ENCODE peak calls at places on chromosomes 12 and 14, in eight cellular contexts. One of them, this sample, is unnamed.

GRCh38 chr14:63759454-63759853 is 31.6 kb upstream of the SGPP1 start:
- DNase-seq in endothelial cell: no peak
- DNase-seq in nephron progenitor cell: no peak
- DNase-seq in left lung: no peak
- DNase-seq in HL-60: no peak
- DNase-seq in natural killer cell: no peak
- DNase-seq in uterus: no peak
- DNase-seq in CD4-positive, alpha-beta T cell: peak
- DNase-seq in this sample: no peak

GRCh38 chr14:21267886-21268611 is 1.2 kb downstream of the HNRNPC start:
- DNase-seq in endothelial cell: no peak
- DNase-seq in nephron progenitor cell: no peak
- DNase-seq in left lung: no peak
- DNase-seq in HL-60: no peak
- DNase-seq in natural killer cell: no peak
- DNase-seq in uterus: no peak
- DNase-seq in CD4-positive, alpha-beta T cell: no peak
- DNase-seq in this sample: no peak

GRCh38 chr12:48659863-48660262 is 22.2 kb downstream of the KANSL2 start:
- DNase-seq in endothelial cell: no peak
- DNase-seq in nephron progenitor cell: no peak
- DNase-seq in left lung: no peak
- DNase-seq in HL-60: no peak
- DNase-seq in natural killer cell: no peak
- DNase-seq in uterus: no peak
- DNase-seq in CD4-positive, alpha-beta T cell: no peak
- DNase-seq in this sample: no peak

GRCh38 chr14:56630707-56631106 is 51.1 kb downstream of the TMEM260 start:
- DNase-seq in endothelial cell: no peak
- DNase-seq in nephron progenitor cell: no peak
- DNase-seq in left lung: no peak
- DNase-seq in HL-60: no peak
- DNase-seq in natural killer cell: no peak
- DNase-seq in uterus: no peak
- DNase-seq in CD4-positive, alpha-beta T cell: no peak
- DNase-seq in this sample: no peak

GRCh38 chr14:58315606-58316005 is 17.3 kb downstream of the ARID4A start:
- DNase-seq in endothelial cell: no peak
- DNase-seq in nephron progenitor cell: no peak
- DNase-seq in left lung: no peak
- DNase-seq in HL-60: no peak
- DNase-seq in natural killer cell: no peak
- DNase-seq in uterus: no peak
- DNase-seq in CD4-positive, alpha-beta T cell: no peak
- DNase-seq in this sample: no peak

GRCh38 chr14:74038015-74038859 is 19.1 kb downstream of the BBOF1 start:
- DNase-seq in endothelial cell: peak
- DNase-seq in nephron progenitor cell: no peak
- DNase-seq in left lung: no peak
- DNase-seq in HL-60: peak
- DNase-seq in natural killer cell: no peak
- DNase-seq in uterus: no peak
- DNase-seq in CD4-positive, alpha-beta T cell: no peak
- DNase-seq in this sample: no peak

GRCh38 chr12:104720346-104721064 is 237.6 kb downstream of the SLC41A2 start:
- DNase-seq in endothelial cell: no peak
- DNase-seq in nephron progenitor cell: no peak
- DNase-seq in left lung: no peak
- DNase-seq in HL-60: peak
- DNase-seq in natural killer cell: peak
- DNase-seq in uterus: no peak
- DNase-seq in CD4-positive, alpha-beta T cell: peak
- DNase-seq in this sample: no peak

GRCh38 chr12:103498990-103499389 is 3.2 kb upstream of the C12orf42 start:
- DNase-seq in endothelial cell: no peak
- DNase-seq in nephron progenitor cell: no peak
- DNase-seq in left lung: no peak
- DNase-seq in HL-60: no peak
- DNase-seq in natural killer cell: no peak
- DNase-seq in uterus: no peak
- DNase-seq in CD4-positive, alpha-beta T cell: no peak
- DNase-seq in this sample: no peak

GRCh38 chr14:104657563-104658324 is 31.7 kb upstream of the INF2 start:
- DNase-seq in endothelial cell: no peak
- DNase-seq in nephron progenitor cell: no peak
- DNase-seq in left lung: no peak
- DNase-seq in HL-60: peak
- DNase-seq in natural killer cell: no peak
- DNase-seq in uterus: no peak
- DNase-seq in CD4-positive, alpha-beta T cell: no peak
- DNase-seq in this sample: no peak

GRCh38 chr14:55274144-55274543 is 2.9 kb downstream of the FBXO34 start:
- DNase-seq in endothelial cell: no peak
- DNase-seq in nephron progenitor cell: no peak
- DNase-seq in left lung: no peak
- DNase-seq in HL-60: no peak
- DNase-seq in natural killer cell: no peak
- DNase-seq in uterus: no peak
- DNase-seq in CD4-positive, alpha-beta T cell: no peak
- DNase-seq in this sample: no peak

GRCh38 chr14:100592972-100593371 is 5.8 kb upstream of the BEGAIN start:
- DNase-seq in endothelial cell: no peak
- DNase-seq in nephron progenitor cell: no peak
- DNase-seq in left lung: peak
- DNase-seq in HL-60: no peak
- DNase-seq in natural killer cell: no peak
- DNase-seq in uterus: no peak
- DNase-seq in CD4-positive, alpha-beta T cell: no peak
- DNase-seq in this sample: no peak

GRCh38 chr14:74574706-74575105 is 37.3 kb downstream of the LTBP2 start:
- DNase-seq in endothelial cell: no peak
- DNase-seq in nephron progenitor cell: no peak
- DNase-seq in left lung: no peak
- DNase-seq in HL-60: peak
- DNase-seq in natural killer cell: no peak
- DNase-seq in uterus: no peak
- DNase-seq in CD4-positive, alpha-beta T cell: no peak
- DNase-seq in this sample: no peak

GRCh38 chr14:89615421-89615820 is 198.4 kb upstream of the FOXN3 start:
- DNase-seq in endothelial cell: no peak
- DNase-seq in nephron progenitor cell: no peak
- DNase-seq in left lung: no peak
- DNase-seq in HL-60: no peak
- DNase-seq in natural killer cell: no peak
- DNase-seq in uterus: no peak
- DNase-seq in CD4-positive, alpha-beta T cell: no peak
- DNase-seq in this sample: no peak

GRCh38 chr12:96233941-96234461 is 39.8 kb downstream of the ELK3 start:
- DNase-seq in endothelial cell: no peak
- DNase-seq in nephron progenitor cell: no peak
- DNase-seq in left lung: peak
- DNase-seq in HL-60: no peak
- DNase-seq in natural killer cell: no peak
- DNase-seq in uterus: peak
- DNase-seq in CD4-positive, alpha-beta T cell: no peak
- DNase-seq in this sample: no peak

GRCh38 chr12:121209221-121209620 is 708 bp upstream of the P2RX4 start:
- DNase-seq in endothelial cell: no peak
- DNase-seq in nephron progenitor cell: no peak
- DNase-seq in left lung: no peak
- DNase-seq in HL-60: no peak
- DNase-seq in natural killer cell: no peak
- DNase-seq in uterus: no peak
- DNase-seq in CD4-positive, alpha-beta T cell: no peak
- DNase-seq in this sample: no peak

GRCh38 chr12:25065035-25065434 is 116.1 kb upstream of the BCAT1 start:
- DNase-seq in endothelial cell: no peak
- DNase-seq in nephron progenitor cell: no peak
- DNase-seq in left lung: no peak
- DNase-seq in HL-60: no peak
- DNase-seq in natural killer cell: no peak
- DNase-seq in uterus: no peak
- DNase-seq in CD4-positive, alpha-beta T cell: no peak
- DNase-seq in this sample: no peak

GRCh38 chr12:49673446-49674317 is 33.5 kb downstream of the FMNL3 start:
- DNase-seq in endothelial cell: peak
- DNase-seq in nephron progenitor cell: peak
- DNase-seq in left lung: peak
- DNase-seq in HL-60: no peak
- DNase-seq in natural killer cell: no peak
- DNase-seq in uterus: peak
- DNase-seq in CD4-positive, alpha-beta T cell: no peak
- DNase-seq in this sample: peak

GRCh38 chr14:69059658-69060648 is 80.9 kb upstream of the ACTN1 start:
- DNase-seq in endothelial cell: no peak
- DNase-seq in nephron progenitor cell: no peak
- DNase-seq in left lung: no peak
- DNase-seq in HL-60: no peak
- DNase-seq in natural killer cell: no peak
- DNase-seq in uterus: peak
- DNase-seq in CD4-positive, alpha-beta T cell: no peak
- DNase-seq in this sample: no peak

GRCh38 chr12:26122681-26123481 is 2.0 kb downstream of the BHLHE41 start:
- DNase-seq in endothelial cell: peak
- DNase-seq in nephron progenitor cell: peak
- DNase-seq in left lung: peak
- DNase-seq in HL-60: peak
- DNase-seq in natural killer cell: peak
- DNase-seq in uterus: peak
- DNase-seq in CD4-positive, alpha-beta T cell: no peak
- DNase-seq in this sample: peak

GRCh38 chr14:25001096-25001982 is 48.6 kb downstream of the STXBP6 start:
- DNase-seq in endothelial cell: no peak
- DNase-seq in nephron progenitor cell: no peak
- DNase-seq in left lung: no peak
- DNase-seq in HL-60: no peak
- DNase-seq in natural killer cell: no peak
- DNase-seq in uterus: no peak
- DNase-seq in CD4-positive, alpha-beta T cell: no peak
- DNase-seq in this sample: no peak

GRCh38 chr12:26736563-26737486 is 96.2 kb downstream of the ITPR2 start:
- DNase-seq in endothelial cell: no peak
- DNase-seq in nephron progenitor cell: no peak
- DNase-seq in left lung: no peak
- DNase-seq in HL-60: no peak
- DNase-seq in natural killer cell: no peak
- DNase-seq in uterus: no peak
- DNase-seq in CD4-positive, alpha-beta T cell: no peak
- DNase-seq in this sample: no peak

DNA sequence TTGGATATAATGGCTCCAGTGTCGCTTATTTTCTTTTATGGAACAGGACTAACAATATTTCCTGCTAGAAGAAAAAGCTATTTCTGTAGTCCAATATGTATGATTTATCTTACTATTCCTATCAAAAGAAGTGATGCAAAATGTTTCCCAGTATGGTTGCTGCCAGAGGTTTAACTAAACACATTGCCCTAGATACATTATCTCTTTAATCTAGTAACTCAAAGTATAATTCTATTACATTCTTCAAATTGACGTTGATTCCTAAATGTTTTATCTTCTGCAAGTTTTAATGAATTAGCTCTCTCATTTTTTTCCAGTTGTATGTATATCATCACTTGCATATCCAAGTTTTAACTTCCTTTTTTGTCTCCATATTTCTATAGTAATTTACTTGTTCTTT is 28.2 kb downstream of the GYS2 start:
- DNase-seq in endothelial cell: no peak
- DNase-seq in nephron progenitor cell: no peak
- DNase-seq in left lung: no peak
- DNase-seq in HL-60: no peak
- DNase-seq in natural killer cell: no peak
- DNase-seq in uterus: no peak
- DNase-seq in CD4-positive, alpha-beta T cell: no peak
- DNase-seq in this sample: no peak
- TF ChIP-seq CTCF in endothelial cell: no peak
- TF ChIP-seq CTCF in nephron progenitor cell: no peak
- TF ChIP-seq CTCF in left lung: no peak
- TF ChIP-seq CTCF in HL-60: no peak
- TF ChIP-seq CTCF in natural killer cell: no peak
- TF ChIP-seq CTCF in uterus: no peak
- TF ChIP-seq CTCF in CD4-positive, alpha-beta T cell: no peak
- TF ChIP-seq CTCF in this sample: no peak

GRCh38 chr14:94127330-94127729 is 2.1 kb downstream of the IFI27L2 start:
- DNase-seq in endothelial cell: no peak
- DNase-seq in nephron progenitor cell: no peak
- DNase-seq in left lung: no peak
- DNase-seq in HL-60: no peak
- DNase-seq in natural killer cell: no peak
- DNase-seq in uterus: no peak
- DNase-seq in CD4-positive, alpha-beta T cell: no peak
- DNase-seq in this sample: peak

GRCh38 chr14:94126800-94127199 is 2.6 kb downstream of the IFI27L2 start:
- DNase-seq in endothelial cell: no peak
- DNase-seq in nephron progenitor cell: no peak
- DNase-seq in left lung: no peak
- DNase-seq in HL-60: no peak
- DNase-seq in natural killer cell: no peak
- DNase-seq in uterus: no peak
- DNase-seq in CD4-positive, alpha-beta T cell: no peak
- DNase-seq in this sample: no peak

GRCh38 chr14:94129758-94130414 is 482 bp upstream of the IFI27L2 start:
- DNase-seq in endothelial cell: no peak
- DNase-seq in nephron progenitor cell: peak
- DNase-seq in left lung: no peak
- DNase-seq in HL-60: no peak
- DNase-seq in natural killer cell: no peak
- DNase-seq in uterus: peak
- DNase-seq in CD4-positive, alpha-beta T cell: no peak
- DNase-seq in this sample: no peak

GRCh38 chr14:94128216-94128839 is 1.1 kb downstream of the IFI27L2 start:
- DNase-seq in endothelial cell: no peak
- DNase-seq in nephron progenitor cell: no peak
- DNase-seq in left lung: no peak
- DNase-seq in HL-60: no peak
- DNase-seq in natural killer cell: no peak
- DNase-seq in uterus: no peak
- DNase-seq in CD4-positive, alpha-beta T cell: no peak
- DNase-seq in this sample: no peak

GRCh38 chr14:94129111-94129757 is at the start of gene IFI27L2:
- DNase-seq in endothelial cell: peak
- DNase-seq in nephron progenitor cell: peak
- DNase-seq in left lung: peak
- DNase-seq in HL-60: peak
- DNase-seq in natural killer cell: peak
- DNase-seq in uterus: peak
- DNase-seq in CD4-positive, alpha-beta T cell: peak
- DNase-seq in this sample: no peak
- TF ChIP-seq CTCF in endothelial cell: no peak
- TF ChIP-seq CTCF in nephron progenitor cell: peak
- TF ChIP-seq CTCF in left lung: peak
- TF ChIP-seq CTCF in HL-60: no peak
- TF ChIP-seq CTCF in natural killer cell: no peak
- TF ChIP-seq CTCF in uterus: peak
- TF ChIP-seq CTCF in CD4-positive, alpha-beta T cell: peak
- TF ChIP-seq CTCF in this sample: peak

GRCh38 chr12:124369055-124369900 is 74.4 kb downstream of the RFLNA start:
- DNase-seq in endothelial cell: no peak
- DNase-seq in nephron progenitor cell: no peak
- DNase-seq in left lung: peak
- DNase-seq in HL-60: no peak
- DNase-seq in natural killer cell: no peak
- DNase-seq in uterus: peak
- DNase-seq in CD4-positive, alpha-beta T cell: no peak
- DNase-seq in this sample: no peak
- TF ChIP-seq CTCF in endothelial cell: no peak
- TF ChIP-seq CTCF in nephron progenitor cell: no peak
- TF ChIP-seq CTCF in left lung: peak
- TF ChIP-seq CTCF in HL-60: no peak
- TF ChIP-seq CTCF in natural killer cell: no peak
- TF ChIP-seq CTCF in uterus: peak
- TF ChIP-seq CTCF in CD4-positive, alpha-beta T cell: no peak
- TF ChIP-seq CTCF in this sample: no peak

GRCh38 chr14:75793806-75794205 is 132.8 kb downstream of the TTLL5 start:
- DNase-seq in endothelial cell: no peak
- DNase-seq in nephron progenitor cell: no peak
- DNase-seq in left lung: no peak
- DNase-seq in HL-60: no peak
- DNase-seq in natural killer cell: no peak
- DNase-seq in uterus: no peak
- DNase-seq in CD4-positive, alpha-beta T cell: no peak
- DNase-seq in this sample: no peak
- TF ChIP-seq CTCF in endothelial cell: no peak
- TF ChIP-seq CTCF in nephron progenitor cell: no peak
- TF ChIP-seq CTCF in left lung: no peak
- TF ChIP-seq CTCF in HL-60: no peak
- TF ChIP-seq CTCF in natural killer cell: no peak
- TF ChIP-seq CTCF in uterus: peak
- TF ChIP-seq CTCF in CD4-positive, alpha-beta T cell: no peak
- TF ChIP-seq CTCF in this sample: no peak